ENCODE peak calls at places on chromosomes 3 and 15, in four cellular contexts. One of them, this sample, is unnamed.

GRCh38 chr3:124032351-124032880 is 40.5 kb upstream of the ROPN1 start:
- DNase-seq in HepG2: no peak
- DNase-seq in K562: peak; percentile 13
- DNase-seq in WTC11: peak; percentile 12
- DNase-seq in this sample: peak; percentile 16

GRCh38 chr3:9340450-9341009 is 22.3 kb upstream of the THUMPD3 start:
- DNase-seq in K562: no peak
- DNase-seq in HepG2: peak; percentile 41
- DNase-seq in WTC11: no peak
- DNase-seq in this sample: no peak

GRCh38 chr3:31565288-31565687 is 32.6 kb downstream of the STT3B start:
- DNase-seq in WTC11: no peak
- DNase-seq in K562: peak; percentile 6
- DNase-seq in HepG2: no peak
- DNase-seq in this sample: no peak

GRCh38 chr3:129690406-129690805 is 83.9 kb upstream of the PLXND1 start:
- DNase-seq in HepG2: peak; percentile 78
- DNase-seq in WTC11: no peak
- DNase-seq in K562: peak; percentile 63
- DNase-seq in this sample: peak; percentile 61

GRCh38 chr3:133258358-133258757 is 141.5 kb upstream of the BFSP2 start:
- DNase-seq in HepG2: no peak
- DNase-seq in K562: no peak
- DNase-seq in WTC11: no peak
- DNase-seq in this sample: no peak

GRCh38 chr15:63373866-63374548 is 7.6 kb downstream of the CA12 start:
- DNase-seq in WTC11: no peak
- DNase-seq in HepG2: no peak
- DNase-seq in K562: no peak
- DNase-seq in this sample: no peak

GRCh38 chr3:149969945-149970715 is 565 bp downstream of the PFN2 start:
- DNase-seq in HepG2: peak; percentile 78
- DNase-seq in K562: no peak
- DNase-seq in WTC11: peak; percentile 75
- DNase-seq in this sample: peak; percentile 64

GRCh38 chr3:181629029-181629428 is 82.7 kb upstream of the SOX2 start:
- DNase-seq in HepG2: no peak
- DNase-seq in K562: no peak
- DNase-seq in WTC11: no peak
- DNase-seq in this sample: no peak

GRCh38 chr3:19147905-19148767 is at the start of gene KCNH8:
- DNase-seq in HepG2: no peak
- DNase-seq in K562: peak; percentile 23
- DNase-seq in WTC11: peak; percentile 58
- DNase-seq in this sample: peak; percentile 7

GRCh38 chr15:79004336-79004735 is 59.5 kb upstream of the CTSH start:
- DNase-seq in HepG2: peak; percentile 62
- DNase-seq in WTC11: no peak
- DNase-seq in K562: peak; percentile 72
- DNase-seq in this sample: no peak

GRCh38 chr3:73835945-73836344 is 211.2 kb upstream of the PDZRN3 start:
- DNase-seq in K562: no peak
- DNase-seq in HepG2: no peak
- DNase-seq in WTC11: no peak
- DNase-seq in this sample: no peak

GRCh38 chr15:52563499-52564060 is 5.2 kb downstream of the ARPP19 start:
- DNase-seq in WTC11: no peak
- DNase-seq in K562: no peak
- DNase-seq in HepG2: no peak
- DNase-seq in this sample: no peak

GRCh38 chr15:74025436-74025835 is 30.9 kb downstream of the PML start:
- DNase-seq in K562: no peak
- DNase-seq in WTC11: no peak
- DNase-seq in HepG2: no peak
- DNase-seq in this sample: no peak

GRCh38 chr3:58066842-58067241 is 58.6 kb downstream of the FLNB start:
- DNase-seq in HepG2: peak; percentile 27
- DNase-seq in K562: no peak
- DNase-seq in WTC11: no peak
- DNase-seq in this sample: no peak

GRCh38 chr3:194686816-194687637 is 1.3 kb downstream of the FAM43A start:
- DNase-seq in WTC11: no peak
- DNase-seq in K562: no peak
- DNase-seq in HepG2: no peak
- DNase-seq in this sample: no peak

GRCh38 chr3:165192610-165193192 is 3.5 kb downstream of the SLITRK3 start:
- DNase-seq in WTC11: peak; percentile 57
- DNase-seq in HepG2: no peak
- DNase-seq in K562: no peak
- DNase-seq in this sample: peak; percentile 12

GRCh38 chr3:193190387-193190786 is 50.6 kb upstream of the PLAAT1 start:
- DNase-seq in WTC11: peak; percentile 61
- DNase-seq in HepG2: peak; percentile 23
- DNase-seq in K562: peak; percentile 24
- DNase-seq in this sample: peak; percentile 53

GRCh38 chr3:48412375-48413001 is 17.4 kb downstream of the PLXNB1 start:
- DNase-seq in K562: no peak
- DNase-seq in HepG2: no peak
- DNase-seq in WTC11: no peak
- DNase-seq in this sample: no peak

GRCh38 chr3:63595221-63595620 is 57.3 kb upstream of the SNTN start:
- DNase-seq in WTC11: no peak
- DNase-seq in K562: no peak
- DNase-seq in HepG2: no peak
- DNase-seq in this sample: no peak

GRCh38 chr3:144774897-144775296 is 803.3 kb downstream of the DIPK2A start:
- DNase-seq in WTC11: no peak
- DNase-seq in K562: no peak
- DNase-seq in HepG2: no peak
- DNase-seq in this sample: no peak

GRCh38 chr3:156535162-156535627 is 19.7 kb downstream of the SSR3 start:
- DNase-seq in WTC11: no peak
- DNase-seq in HepG2: peak; percentile 96
- DNase-seq in K562: peak; percentile 65
- DNase-seq in this sample: peak; percentile 56

GRCh38 chr3:14941871-14942270 is 5.5 kb upstream of the NR2C2 start:
- DNase-seq in WTC11: no peak
- DNase-seq in HepG2: no peak
- DNase-seq in K562: no peak
- DNase-seq in this sample: no peak

GRCh38 chr15:83295417-83295816 is 11.0 kb upstream of the BNC1 start:
- DNase-seq in HepG2: no peak
- DNase-seq in WTC11: no peak
- DNase-seq in K562: no peak
- DNase-seq in this sample: no peak

GRCh38 chr15:34708422-34708821 is 46.4 kb downstream of the GJD2 start:
- DNase-seq in WTC11: no peak
- DNase-seq in K562: peak; percentile 78
- DNase-seq in HepG2: peak; percentile 28
- DNase-seq in this sample: peak; percentile 12

GRCh38 chr15:66881173-66881905 is 179.3 kb downstream of the SMAD6 start:
- DNase-seq in WTC11: no peak
- DNase-seq in K562: no peak
- DNase-seq in HepG2: no peak
- DNase-seq in this sample: no peak

GRCh38 chr15:85581495-85581894 is 201.1 kb downstream of the AKAP13 start:
- DNase-seq in K562: no peak
- DNase-seq in HepG2: no peak
- DNase-seq in WTC11: no peak
- DNase-seq in this sample: no peak

GRCh38 chr15:48627260-48627969 is 18.1 kb downstream of the FBN1 start:
- DNase-seq in K562: no peak
- DNase-seq in HepG2: no peak
- DNase-seq in WTC11: no peak
- DNase-seq in this sample: no peak

GRCh38 chr15:47812436-47813109 is 95.3 kb downstream of the SEMA6D start:
- DNase-seq in WTC11: no peak
- DNase-seq in HepG2: peak; percentile 11
- DNase-seq in K562: no peak
- DNase-seq in this sample: no peak

GRCh38 chr3:107966261-107966660 is 124.6 kb downstream of the CD47 start:
- DNase-seq in WTC11: no peak
- DNase-seq in K562: no peak
- DNase-seq in HepG2: no peak
- DNase-seq in this sample: no peak

GRCh38 chr3:157406376-157406775 is 30.3 kb upstream of the PTX3 start:
- DNase-seq in WTC11: no peak
- DNase-seq in HepG2: no peak
- DNase-seq in K562: no peak
- DNase-seq in this sample: no peak

GRCh38 chr15:78620839-78621421 is at the start of gene CHRNA3:
- DNase-seq in K562: no peak
- DNase-seq in WTC11: peak; percentile 51
- DNase-seq in HepG2: no peak
- DNase-seq in this sample: peak; percentile 40

GRCh38 chr3:10757021-10757820 is 58.8 kb upstream of the SLC6A11 start:
- DNase-seq in K562: no peak
- DNase-seq in HepG2: no peak
- DNase-seq in WTC11: no peak
- DNase-seq in this sample: no peak

GRCh38 chr3:152031321-152031720 is 157.9 kb downstream of the SUCNR1 start:
- DNase-seq in K562: no peak
- DNase-seq in HepG2: no peak
- DNase-seq in WTC11: no peak
- DNase-seq in this sample: no peak

GRCh38 chr3:152026033-152026556 is 152.7 kb downstream of the SUCNR1 start:
- DNase-seq in HepG2: no peak
- DNase-seq in K562: peak; percentile 20
- DNase-seq in WTC11: no peak
- DNase-seq in this sample: no peak

GRCh38 chr3:152030320-152030719 is 156.9 kb downstream of the SUCNR1 start:
- DNase-seq in K562: no peak
- DNase-seq in HepG2: no peak
- DNase-seq in WTC11: no peak
- DNase-seq in this sample: no peak
- TF ChIP-seq ELF4 in K562: no peak
- TF ChIP-seq ELF4 in HepG2: no peak
- TF ChIP-seq ELF4 in WTC11: no peak
- TF ChIP-seq ELF4 in this sample: no peak

GRCh38 chr3:186361612-186362408 is at the start of gene DGKG:
- DNase-seq in HepG2: no peak
- DNase-seq in WTC11: peak; percentile 45
- DNase-seq in K562: no peak
- DNase-seq in this sample: peak; percentile 37
- TF ChIP-seq SP1 in HepG2: no peak
- TF ChIP-seq SP1 in WTC11: no peak
- TF ChIP-seq SP1 in K562: no peak
- TF ChIP-seq SP1 in this sample: no peak

GRCh38 chr15:30063829-30064559 is 18.8 kb upstream of the GOLGA8J start:
- DNase-seq in HepG2: no peak
- DNase-seq in WTC11: no peak
- DNase-seq in K562: no peak
- DNase-seq in this sample: no peak

GRCh38 chr15:30065025-30065801 is 17.5 kb upstream of the GOLGA8J start:
- DNase-seq in K562: no peak
- DNase-seq in HepG2: no peak
- DNase-seq in WTC11: no peak
- DNase-seq in this sample: no peak

GRCh38 chr15:30062881-30063280 is 19.9 kb upstream of the GOLGA8J start:
- DNase-seq in K562: no peak
- DNase-seq in WTC11: no peak
- DNase-seq in HepG2: no peak
- DNase-seq in this sample: no peak

GRCh38 chr15:30055604-30056003 is 27.2 kb upstream of the GOLGA8J start:
- DNase-seq in K562: no peak
- DNase-seq in WTC11: no peak
- DNase-seq in HepG2: no peak
- DNase-seq in this sample: no peak

DNA sequence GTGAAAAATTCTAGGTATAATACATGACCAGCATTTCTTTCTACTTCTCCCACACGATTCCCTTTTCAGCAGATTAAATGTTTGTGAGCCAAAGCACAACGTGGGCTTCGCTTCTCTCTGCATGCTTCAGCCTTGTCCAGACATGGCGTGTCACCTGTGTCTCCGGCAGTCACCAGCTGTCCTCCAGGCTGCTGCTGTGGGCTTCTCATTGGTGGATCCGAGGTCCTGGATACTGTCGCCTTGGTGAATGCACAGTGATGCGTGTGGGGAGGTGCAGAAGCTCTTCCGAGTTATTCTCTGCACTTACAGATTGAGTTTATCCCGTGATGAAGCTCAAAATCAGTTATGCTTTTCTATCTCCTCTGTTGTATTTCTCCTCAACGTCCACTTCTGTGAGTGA is 23.0 kb upstream of the GOLGA8J start:
- DNase-seq in HepG2: no peak
- DNase-seq in K562: no peak
- DNase-seq in WTC11: no peak
- DNase-seq in this sample: no peak
- TF ChIP-seq ELF4 in HepG2: no peak
- TF ChIP-seq ELF4 in K562: no peak
- TF ChIP-seq ELF4 in WTC11: no peak
- TF ChIP-seq ELF4 in this sample: no peak

GRCh38 chr3:40258064-40258463 is 51.4 kb upstream of the EIF1B start:
- DNase-seq in WTC11: no peak
- DNase-seq in K562: no peak
- DNase-seq in HepG2: no peak
- DNase-seq in this sample: no peak

GRCh38 chr3:40255532-40255931 is 54.0 kb upstream of the EIF1B start:
- DNase-seq in HepG2: no peak
- DNase-seq in K562: no peak
- DNase-seq in WTC11: no peak
- DNase-seq in this sample: no peak

GRCh38 chr3:40262331-40262730 is 47.2 kb upstream of the EIF1B start:
- DNase-seq in WTC11: no peak
- DNase-seq in K562: no peak
- DNase-seq in HepG2: no peak
- DNase-seq in this sample: no peak

GRCh38 chr3:40254898-40255297 is 54.6 kb upstream of the EIF1B start:
- DNase-seq in HepG2: no peak
- DNase-seq in WTC11: no peak
- DNase-seq in K562: no peak
- DNase-seq in this sample: no peak

DNA sequence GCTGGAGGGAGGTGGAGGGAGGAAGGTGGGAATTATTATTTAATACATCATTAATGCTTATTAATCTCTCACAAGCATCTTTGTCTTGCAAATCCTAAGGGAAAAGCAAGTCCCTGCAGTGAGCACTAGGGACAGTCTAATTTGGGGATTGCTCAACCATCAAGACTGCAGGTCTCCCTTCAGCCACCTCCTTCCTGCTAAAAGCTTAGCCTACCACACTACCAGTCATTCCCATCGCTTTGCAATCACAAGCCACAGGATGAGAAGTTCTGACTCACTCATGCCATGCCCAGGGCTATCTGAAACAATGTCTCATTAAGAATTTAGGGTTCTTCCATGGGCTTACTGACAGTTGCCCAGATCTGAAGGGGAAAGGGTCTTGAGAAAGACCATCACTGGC is 51.0 kb upstream of the EIF1B start:
- DNase-seq in WTC11: no peak
- DNase-seq in HepG2: no peak
- DNase-seq in K562: no peak
- DNase-seq in this sample: no peak
- TF ChIP-seq SP1 in WTC11: no peak
- TF ChIP-seq SP1 in HepG2: no peak
- TF ChIP-seq SP1 in K562: no peak
- TF ChIP-seq SP1 in this sample: no peak